ENCODE peak calls at places on chromosomes 11 and 22, in eight cellular contexts. Q is A549, E is fibroblast of lung, C is colonic mucosa, J is lower leg skin, G is GM12864, W is AG04450, I is fibroblast of pulmonary artery. U is an unnamed sample.

GRCh38 chr11:100709233-100709999 is 22.3 kb downstream of the ARHGAP42 start:
- DNase-seq in G (no peak), J (no peak), W (no peak), Q (no peak), E (peak; percentile 58), I (peak; percentile 17), C (no peak), U (no peak)

GRCh38 chr22:45328822-45329535 is 19.2 kb downstream of the FAM118A start:
- DNase-seq in W (no peak), E (no peak), G (no peak), C (no peak), J (peak; percentile 48), Q (no peak), I (no peak), U (no peak)

GRCh38 chr22:42070517-42071422 is at the start of gene NAGA:
- DNase-seq in J (peak; percentile 95), Q (peak; percentile 92), E (peak; percentile 98), W (peak; percentile 84), G (peak; percentile 93), I (peak; percentile 95), C (peak; percentile 97), U (peak; percentile 71)

GRCh38 chr11:69500285-69501120 is 19.0 kb downstream of the LINC01488 start:
- DNase-seq in Q (no peak), W (no peak), J (no peak), C (no peak), E (peak; percentile 21), I (no peak), G (no peak), U (no peak)

GRCh38 chr11:57567512-57568329 is at the start of gene UBE2L6:
- DNase-seq in Q (peak; percentile 76), G (no peak), J (peak; percentile 33), W (no peak), C (peak; percentile 74), I (no peak), E (peak; percentile 30), U (no peak)

GRCh38 chr22:39617761-39618757 is 47.5 kb downstream of the CACNA1I start:
- DNase-seq in C (no peak), E (no peak), J (no peak), G (no peak), Q (no peak), I (no peak), W (no peak), U (no peak)

GRCh38 chr22:35409783-35410662 is 10.1 kb downstream of the MCM5 start:
- DNase-seq in C (no peak), I (peak; percentile 31), E (no peak), G (peak; percentile 83), Q (no peak), W (no peak), J (no peak), U (no peak)

GRCh38 chr11:473975-474785 is 24.1 kb downstream of the PTDSS2 start:
- DNase-seq in I (no peak), E (no peak), Q (no peak), G (no peak), C (no peak), J (no peak), W (no peak), U (no peak)

GRCh38 chr11:729492-730074 is 17.7 kb upstream of the TALDO1 start:
- DNase-seq in J (no peak), C (no peak), Q (no peak), I (no peak), G (no peak), E (no peak), W (no peak), U (no peak)

GRCh38 chr22:19862616-19863246 is 8.1 kb upstream of the GNB1L start:
- DNase-seq in Q (no peak), C (no peak), J (no peak), I (no peak), E (no peak), W (no peak), G (no peak), U (no peak)

GRCh38 chr11:115869780-115870431 is 365.7 kb upstream of the CADM1 start:
- DNase-seq in W (peak; percentile 20), Q (peak; percentile 7), E (peak; percentile 50), J (no peak), I (peak; percentile 3), G (peak; percentile 53), C (no peak), U (no peak)

GRCh38 chr11:108221981-108222685 is at the start of gene NPAT:
- DNase-seq in G (no peak), I (no peak), C (peak; percentile 24), Q (no peak), J (no peak), W (no peak), E (no peak), U (no peak)

GRCh38 chr11:67732045-67732787 is 57.8 kb upstream of the ALDH3B2 start:
- DNase-seq in W (no peak), Q (peak; percentile 56), G (no peak), C (no peak), I (no peak), E (no peak), J (no peak), U (no peak)

GRCh38 chr11:1876361-1877063 is 15.2 kb downstream of the PRR33 start:
- DNase-seq in E (peak; percentile 21), G (no peak), I (peak; percentile 73), J (no peak), C (peak; percentile 64), W (no peak), Q (peak; percentile 48), U (no peak)

GRCh38 chr22:29071261-29072045 is 1.4 kb upstream of the KREMEN1 start:
- DNase-seq in E (peak; percentile 39), Q (peak; percentile 31), G (no peak), W (no peak), J (peak; percentile 68), I (no peak), C (peak; percentile 78), U (no peak)

GRCh38 chr11:44568706-44569473 is 3.4 kb downstream of the CD82 start:
- DNase-seq in C (peak; percentile 67), G (no peak), W (peak; percentile 90), E (peak; percentile 97), Q (peak; percentile 43), J (peak; percentile 80), I (peak; percentile 91), U (peak; percentile 67)

GRCh38 chr11:119479685-119480275 is 56.8 kb upstream of the THY1 start:
- DNase-seq in G (no peak), W (no peak), Q (peak; percentile 69), I (peak; percentile 52), E (peak; percentile 50), C (no peak), J (no peak), U (no peak)

GRCh38 chr11:65654375-65655349 is 8.1 kb downstream of the RELA start:
- DNase-seq in W (no peak), C (no peak), Q (no peak), I (no peak), E (no peak), G (no peak), J (no peak), U (no peak)
- H3K4me3 ChIP-seq in W (no peak overlapping the region), C (no peak overlapping the region), Q (no peak overlapping the region), I (no peak overlapping the region), E (no peak overlapping the region), G (no peak overlapping the region), J (no peak overlapping the region), U (no peak overlapping the region)

GRCh38 chr11:94968334-94968958 is 4.9 kb downstream of the CWC15 start:
- DNase-seq in W (no peak), Q (peak; percentile 13), I (peak; percentile 67), G (no peak), C (no peak), E (peak; percentile 30), J (no peak), U (no peak)
- TF ChIP-seq CTCF in W (peak; percentile 74), Q (peak; percentile 49), I (peak; percentile 68), G (peak; percentile 35), C (peak; percentile 30), E (peak; percentile 64), J (no peak), U (peak; percentile 57)

GRCh38 chr11:114260077-114260476 is 36.1 kb upstream of the NNMT start:
- DNase-seq in C (no peak), I (no peak), J (no peak), G (no peak), Q (no peak), W (no peak), E (no peak), U (no peak)

GRCh38 chr11:114259551-114259983 is 36.6 kb upstream of the NNMT start:
- DNase-seq in J (no peak), W (no peak), E (no peak), Q (no peak), G (no peak), C (no peak), I (no peak), U (no peak)

GRCh38 chr11:114258696-114259095 is 37.5 kb upstream of the NNMT start:
- DNase-seq in W (no peak), G (no peak), I (no peak), E (no peak), C (no peak), J (no peak), Q (no peak), U (no peak)

GRCh38 chr11:114257621-114258558 is 38.3 kb upstream of the NNMT start:
- DNase-seq in G (no peak), C (no peak), Q (no peak), J (peak; percentile 72), E (no peak), W (no peak), I (peak; percentile 64), U (no peak)

GRCh38 chr11:114259124-114259526 is 37.1 kb upstream of the NNMT start:
- DNase-seq in C (no peak), I (no peak), J (peak; percentile 83), W (no peak), E (no peak), Q (no peak), G (no peak), U (no peak)
- H3K4me3 ChIP-seq in C (no peak overlapping the region), I (no peak overlapping the region), J (no peak overlapping the region), W (no peak overlapping the region), E (no peak overlapping the region), Q (no peak overlapping the region), G (no peak overlapping the region), U (no peak overlapping the region)

GRCh38 chr11:94838027-94838610 is 70.0 kb downstream of the AMOTL1 start:
- DNase-seq in E (no peak), W (no peak), C (no peak), I (no peak), G (no peak), J (no peak), Q (peak; percentile 43), U (no peak)

GRCh38 chr11:94835571-94835970 is 67.4 kb downstream of the AMOTL1 start:
- DNase-seq in E (peak; percentile 43), G (no peak), I (peak; percentile 30), C (no peak), J (no peak), Q (no peak), W (no peak), U (no peak)

GRCh38 chr11:94844031-94844430 is 75.9 kb downstream of the AMOTL1 start:
- DNase-seq in I (no peak), J (no peak), Q (no peak), G (no peak), W (no peak), E (no peak), C (no peak), U (no peak)

GRCh38 chr11:94837317-94837716 is 69.2 kb downstream of the AMOTL1 start:
- DNase-seq in J (no peak), C (no peak), W (no peak), I (no peak), G (no peak), E (no peak), Q (no peak), U (no peak)

DNA sequence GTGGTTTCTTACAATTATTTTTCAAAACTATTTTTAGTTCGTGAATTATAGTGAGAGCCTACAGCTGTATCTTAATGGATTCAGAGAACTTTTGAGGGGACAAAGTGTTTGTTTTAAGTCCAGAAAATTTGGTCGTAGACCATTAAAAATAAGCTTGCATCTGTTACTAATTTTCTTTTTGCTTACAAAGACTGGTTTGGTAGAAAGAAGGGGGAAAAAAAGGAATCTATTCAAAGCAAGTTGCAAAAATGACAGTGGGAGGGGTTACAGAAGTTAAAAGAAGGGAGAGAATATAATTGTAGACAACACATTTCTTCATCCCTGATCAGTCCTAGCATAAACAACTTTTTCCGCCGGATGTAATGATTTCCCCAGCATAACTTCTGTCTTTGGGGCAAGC is 72.1 kb downstream of the AMOTL1 start:
- DNase-seq in G (no peak), E (no peak), W (no peak), J (no peak), C (no peak), Q (no peak), I (no peak), U (no peak)
- TF ChIP-seq CTCF in G (no peak), E (no peak), W (no peak), J (no peak), C (no peak), Q (no peak), I (no peak), U (no peak)

U was measured in AG09309.